ENCODE peak calls at places on chromosomes 7 and 10, in five cellular contexts. W is breast epithelium; Q is activated CD4-positive, alpha-beta T cell treated with anti-CD3 and anti-CD28 coated beads, Interleukin-2, amount 50 U/mL, for 24 hours; M is fibroblast of pulmonary artery; U is nephron progenitor cell. I is an unnamed sample.

GRCh38 chr10:12635127-12635541 is 285.8 kb downstream of the CAMK1D start:
- DNase-seq in W (no peak), M (no peak), U (no peak), Q (no peak), I (peak; percentile 18)

GRCh38 chr10:73095479-73096021 is 1.1 kb downstream of the P4HA1 start:
- DNase-seq in W (no peak), U (peak; percentile 62), Q (no peak), M (peak; percentile 88), I (peak; percentile 75)

GRCh38 chr7:101838837-101839483 is 21.5 kb downstream of the CUX1 start:
- DNase-seq in U (no peak), W (no peak), Q (no peak), M (no peak), I (no peak)

GRCh38 chr7:137591444-137591843 is 247.9 kb upstream of the PTN start:
- DNase-seq in U (no peak), Q (no peak), W (no peak), M (peak; percentile 80), I (peak; percentile 75)

GRCh38 chr10:30984563-30985328 is 46.9 kb downstream of the ZNF438 start:
- DNase-seq in U (no peak), M (peak; percentile 71), Q (no peak), W (no peak), I (peak; percentile 34)

GRCh38 chr7:5455581-5456222 is 32.1 kb upstream of the TNRC18 start:
- DNase-seq in W (no peak), U (no peak), M (no peak), Q (no peak), I (no peak)

GRCh38 chr10:12594448-12594944 is 245.1 kb downstream of the CAMK1D start:
- DNase-seq in W (no peak), Q (no peak), M (no peak), U (no peak), I (no peak)

GRCh38 chr7:2164646-2165045 is 68.1 kb downstream of the MAD1L1 start:
- DNase-seq in U (no peak), Q (no peak), W (no peak), M (no peak), I (no peak)

GRCh38 chr7:102321351-102322201 is 34.7 kb downstream of the SPDYE6 start:
- DNase-seq in W (no peak), Q (no peak), U (peak; percentile 68), M (peak; percentile 12), I (no peak)

GRCh38 chr10:71216751-71217265 is 4.4 kb downstream of the UNC5B start:
- DNase-seq in Q (no peak), W (no peak), M (no peak), U (no peak), I (no peak)

I was measured in astrocyte.